ENCODE peak calls at places on chromosomes 1 and 21, in seven cellular contexts. K, Z, Y, R, P, C and E are unnamed samples.

GRCh38 chr1:27858949-27859576 is 13.3 kb upstream of the THEMIS2 start:
- DNase-seq in K (no peak), Z (no peak), Y (no peak), R (no peak), P (no peak), C (no peak), E (no peak)

GRCh38 chr1:1479547-1480483 is 8.2 kb downstream of the ATAD3B start:
- DNase-seq in K (no peak), Z (no peak), Y (no peak), R (no peak), P (no peak), C (no peak), E (no peak)

GRCh38 chr1:20322825-20323612 is 32.3 kb downstream of the VWA5B1 start:
- DNase-seq in K (no peak), Z (no peak), Y (no peak), R (no peak), P (no peak), C (no peak), E (no peak)

GRCh38 chr1:1183833-1184775 is 10.4 kb downstream of the TTLL10 start:
- DNase-seq in K (peak), Z (no peak), Y (no peak), R (no peak), P (no peak), C (no peak), E (no peak)

GRCh38 chr1:188489336-188490112 is 1660.8 kb downstream of the PLA2G4A start:
- DNase-seq in K (no peak), Z (no peak), Y (no peak), R (no peak), P (no peak), C (no peak), E (no peak)

GRCh38 chr1:55353709-55354620 is 138.8 kb upstream of the USP24 start:
- DNase-seq in K (peak), Z (no peak), Y (no peak), R (no peak), P (peak), C (peak), E (no peak)

GRCh38 chr21:42570841-42571387 is 57.3 kb downstream of the SLC37A1 start:
- DNase-seq in K (peak), Z (no peak), Y (peak), R (peak), P (no peak), C (no peak), E (no peak)

GRCh38 chr1:49197081-49197480 is 420.4 kb upstream of the BEND5 start:
- DNase-seq in K (no peak), Z (no peak), Y (no peak), R (no peak), P (no peak), C (no peak), E (no peak)

GRCh38 chr21:39182484-39183271 is 573 bp downstream of the PSMG1 start:
- DNase-seq in K (no peak), Z (no peak), Y (peak), R (no peak), P (no peak), C (peak), E (peak)

GRCh38 chr1:55932402-55932801 is 647.0 kb downstream of the PLPP3 start:
- DNase-seq in K (no peak), Z (no peak), Y (no peak), R (no peak), P (no peak), C (no peak), E (no peak)

GRCh38 chr21:34862951-34863350 is 186.2 kb downstream of the RUNX1 start:
- DNase-seq in K (no peak), Z (no peak), Y (no peak), R (no peak), P (no peak), C (no peak), E (no peak)

GRCh38 chr1:245074232-245074747 is 80.5 kb upstream of the KIF26B start:
- DNase-seq in K (no peak), Z (no peak), Y (no peak), R (no peak), P (no peak), C (no peak), E (no peak)

GRCh38 chr1:57991289-57991688 is 555.2 kb downstream of the OMA1 start:
- DNase-seq in K (no peak), Z (no peak), Y (no peak), R (no peak), P (no peak), C (no peak), E (no peak)

GRCh38 chr21:33110340-33110715 is 40.4 kb downstream of the OLIG1 start:
- DNase-seq in K (no peak), Z (no peak), Y (no peak), R (no peak), P (no peak), C (no peak), E (no peak)

GRCh38 chr1:179264506-179264905 is 29.1 kb upstream of the SOAT1 start:
- DNase-seq in K (no peak), Z (no peak), Y (no peak), R (no peak), P (no peak), C (no peak), E (no peak)

GRCh38 chr1:41122851-41123518 is 101.5 kb upstream of the SLFNL1 start:
- DNase-seq in K (no peak), Z (no peak), Y (peak), R (peak), P (no peak), C (peak), E (peak)

GRCh38 chr1:56034847-56035483 is 544.4 kb downstream of the PLPP3 start:
- DNase-seq in K (no peak), Z (no peak), Y (no peak), R (no peak), P (no peak), C (no peak), E (no peak)

GRCh38 chr1:44077421-44077820 is 41.2 kb upstream of the KLF17 start:
- DNase-seq in K (no peak), Z (no peak), Y (no peak), R (no peak), P (no peak), C (no peak), E (no peak)

GRCh38 chr21:46157987-46158451 is 2.6 kb upstream of the FTCD start:
- DNase-seq in K (no peak), Z (no peak), Y (no peak), R (no peak), P (no peak), C (no peak), E (no peak)

GRCh38 chr1:30359821-30360220 is 363.6 kb downstream of the MATN1 start:
- DNase-seq in K (no peak), Z (no peak), Y (no peak), R (no peak), P (no peak), C (no peak), E (no peak)

GRCh38 chr1:108107658-108108057 is 92.5 kb downstream of the SLC25A24 start:
- DNase-seq in K (no peak), Z (no peak), Y (no peak), R (no peak), P (no peak), C (no peak), E (no peak)

GRCh38 chr1:41700986-41701535 is 216.6 kb upstream of the EDN2 start:
- DNase-seq in K (no peak), Z (no peak), Y (no peak), R (no peak), P (no peak), C (no peak), E (no peak)

GRCh38 chr21:45531393-45532215 is 10.6 kb downstream of the SLC19A1 start:
- DNase-seq in K (peak), Z (no peak), Y (no peak), R (no peak), P (no peak), C (no peak), E (no peak)

GRCh38 chr1:27402349-27402754 is 9.9 kb downstream of the GPR3 start:
- DNase-seq in K (peak), Z (peak), Y (peak), R (peak), P (peak), C (peak), E (no peak)

GRCh38 chr1:222886194-222887126 is 71.6 kb downstream of the DISP1 start:
- DNase-seq in K (no peak), Z (no peak), Y (no peak), R (no peak), P (no peak), C (no peak), E (no peak)

GRCh38 chr1:201559679-201560162 is 20.8 kb downstream of the NAV1 start:
- DNase-seq in K (peak), Z (peak), Y (peak), R (peak), P (peak), C (no peak), E (peak)

GRCh38 chr1:201605385-201605747 is 66.4 kb downstream of the NAV1 start:
- DNase-seq in K (no peak), Z (no peak), Y (no peak), R (no peak), P (no peak), C (no peak), E (no peak)

GRCh38 chr1:181089017-181089776 is 697 bp downstream of the IER5 start:
- DNase-seq in K (no peak), Z (no peak), Y (no peak), R (peak), P (no peak), C (no peak), E (peak)

GRCh38 chr1:77796695-77797405 is 17.4 kb downstream of the MIGA1 start:
- DNase-seq in K (no peak), Z (peak), Y (peak), R (no peak), P (no peak), C (no peak), E (no peak)

GRCh38 chr1:30934613-30935012 is 26.1 kb upstream of the SDC3 start:
- DNase-seq in K (no peak), Z (no peak), Y (no peak), R (no peak), P (no peak), C (no peak), E (no peak)

GRCh38 chr21:44596068-44596725 is 3.9 kb upstream of the KRTAP10-6 start:
- DNase-seq in K (no peak), Z (no peak), Y (no peak), R (no peak), P (no peak), C (no peak), E (no peak)

GRCh38 chr1:99766378-99766800 is at the start of gene FRRS1:
- DNase-seq in K (peak), Z (peak), Y (peak), R (peak), P (peak), C (peak), E (peak)

DNA sequence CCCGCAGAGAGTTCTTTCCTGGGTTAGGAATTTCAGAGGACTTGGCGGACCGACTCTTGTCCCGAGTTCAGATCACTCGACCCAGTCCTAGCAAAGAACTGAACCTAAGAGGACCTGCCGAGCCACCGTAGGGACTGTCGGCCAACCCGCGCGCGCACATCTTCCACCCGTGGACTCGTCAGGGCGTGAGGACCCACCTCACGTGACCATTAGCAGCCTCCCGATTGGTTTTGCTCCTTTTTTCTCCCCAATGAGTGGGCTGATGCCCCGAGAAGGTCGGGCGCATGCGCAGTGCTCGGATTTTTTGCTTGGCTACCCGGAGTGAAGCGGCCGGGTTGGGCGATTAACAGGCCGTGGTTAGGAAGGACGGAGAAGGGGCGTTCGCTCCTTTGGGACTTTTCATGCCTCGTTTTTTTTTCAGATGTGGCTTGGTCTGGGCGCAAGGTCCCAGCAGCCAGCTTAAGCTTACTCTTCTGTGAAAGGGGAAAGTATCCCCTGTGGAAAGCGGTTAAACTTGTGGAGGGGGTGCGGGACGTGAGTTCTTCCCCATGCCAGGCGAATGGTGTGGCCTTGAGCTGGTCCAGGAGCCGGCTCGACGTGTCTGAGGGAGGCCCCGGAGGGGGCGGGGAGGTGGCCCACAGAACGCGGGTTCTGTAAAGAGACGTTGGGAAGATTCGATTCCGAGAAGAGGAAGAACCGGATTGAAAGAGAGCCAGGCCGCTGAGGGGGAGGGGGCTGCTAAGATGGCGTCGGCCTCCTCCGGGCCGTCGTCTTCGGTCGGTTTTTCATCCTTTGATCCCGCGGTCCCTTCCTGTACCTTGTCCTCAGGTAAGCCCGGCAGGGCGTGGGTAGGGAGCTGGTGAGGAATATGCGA is at the start of gene PIP5K1A:
- DNase-seq in K (peak), Z (peak), Y (peak), R (peak), P (peak), C (peak), E (peak)
- TF ChIP-seq POLR2A in K (no peak), Z (peak), Y (peak), R (peak), P (peak), C (no peak), E (peak)

GRCh38 chr1:12229835-12230548 is at the start of gene VPS13D:
- DNase-seq in K (peak), Z (peak), Y (peak), R (peak), P (peak), C (peak), E (peak)
- TF ChIP-seq POLR2A in K (peak), Z (peak), Y (peak), R (no peak), P (peak), C (no peak), E (peak)

GRCh38 chr1:225654688-225655508 is 2.0 kb upstream of the ENAH start:
- DNase-seq in K (no peak), Z (no peak), Y (no peak), R (no peak), P (peak), C (no peak), E (no peak)

GRCh38 chr1:225651872-225652725 is 824 bp downstream of the ENAH start:
- DNase-seq in K (no peak), Z (no peak), Y (peak), R (peak), P (no peak), C (no peak), E (no peak)

GRCh38 chr1:225654277-225654597 is 1.3 kb upstream of the ENAH start:
- DNase-seq in K (no peak), Z (no peak), Y (no peak), R (no peak), P (no peak), C (no peak), E (no peak)

GRCh38 chr1:225652726-225653462 is at the start of gene ENAH:
- DNase-seq in K (peak), Z (peak), Y (peak), R (peak), P (peak), C (peak), E (peak)

DNA sequence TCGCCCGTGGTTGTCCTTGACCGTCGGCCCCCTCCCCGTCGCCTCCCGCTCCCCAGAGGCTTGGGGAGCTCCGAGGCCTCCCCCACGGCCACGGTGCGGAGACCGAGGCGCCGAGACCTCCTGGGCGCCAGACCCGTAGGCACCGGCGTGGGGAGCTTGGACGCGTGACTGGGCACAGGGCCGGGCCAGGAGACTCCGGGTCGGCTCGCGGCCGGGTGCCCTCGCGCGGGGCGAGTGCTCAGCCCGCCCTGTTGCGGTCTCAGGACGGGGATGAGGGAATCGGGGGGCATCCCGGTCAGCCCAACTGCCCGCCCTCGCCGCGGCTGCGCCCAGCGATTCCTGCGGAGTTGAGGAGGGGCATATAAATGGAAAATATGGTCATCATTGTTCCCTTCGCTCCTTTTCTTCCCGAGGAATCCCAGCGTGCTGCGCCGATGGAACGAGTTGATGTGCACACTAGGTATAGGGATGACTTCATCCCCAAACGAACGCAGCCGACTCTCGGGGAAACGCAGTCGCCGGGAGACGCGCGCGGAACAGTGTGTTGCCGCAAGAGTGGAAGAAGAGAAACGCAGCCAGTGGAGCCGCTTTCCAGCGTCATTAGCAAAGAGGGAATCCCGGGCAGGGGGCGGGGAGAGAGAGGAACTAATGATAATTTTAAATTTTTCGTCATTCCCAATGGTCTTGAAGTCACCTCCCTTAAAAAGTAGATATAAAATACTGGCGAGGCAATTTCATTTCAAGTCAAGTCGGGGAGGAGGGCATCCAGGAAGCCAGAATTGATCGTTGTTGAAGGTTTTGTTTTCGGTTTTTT is 747 bp upstream of the ENAH start:
- DNase-seq in K (peak), Z (peak), Y (peak), R (peak), P (peak), C (peak), E (no peak)
- TF ChIP-seq POLR2A in K (no peak), Z (peak), Y (peak), R (peak), P (peak), C (no peak), E (no peak)

GRCh38 chr1:206921772-206922265 is at the start of gene FCMR:
- DNase-seq in K (no peak), Z (no peak), Y (no peak), R (no peak), P (no peak), C (no peak), E (no peak)

GRCh38 chr1:206922524-206922923 is 783 bp upstream of the FCMR start:
- DNase-seq in K (no peak), Z (no peak), Y (no peak), R (no peak), P (no peak), C (no peak), E (no peak)

GRCh38 chr1:206924549-206925115 is 2.9 kb upstream of the FCMR start:
- DNase-seq in K (no peak), Z (no peak), Y (no peak), R (no peak), P (no peak), C (no peak), E (peak)

GRCh38 chr1:206923961-206924548 is 2.3 kb upstream of the FCMR start:
- DNase-seq in K (no peak), Z (no peak), Y (no peak), R (no peak), P (no peak), C (no peak), E (peak)

GRCh38 chr1:206923009-206923960 is 1.5 kb upstream of the FCMR start:
- DNase-seq in K (no peak), Z (no peak), Y (no peak), R (no peak), P (no peak), C (no peak), E (no peak)
- TF ChIP-seq POLR2A in K (no peak), Z (no peak), Y (no peak), R (no peak), P (no peak), C (no peak), E (no peak)

GRCh38 chr1:64536836-64537490 is 67.0 kb downstream of the CACHD1 start:
- DNase-seq in K (no peak), Z (no peak), Y (peak), R (peak), P (no peak), C (no peak), E (no peak)

GRCh38 chr1:64537942-64538341 is 68.0 kb downstream of the CACHD1 start:
- DNase-seq in K (no peak), Z (no peak), Y (no peak), R (peak), P (no peak), C (no peak), E (no peak)

GRCh38 chr1:64539279-64539678 is 69.3 kb downstream of the CACHD1 start:
- DNase-seq in K (no peak), Z (no peak), Y (no peak), R (no peak), P (no peak), C (no peak), E (no peak)

GRCh38 chr1:64539808-64540207 is 69.9 kb downstream of the CACHD1 start:
- DNase-seq in K (peak), Z (peak), Y (peak), R (peak), P (peak), C (peak), E (peak)

GRCh38 chr1:64538389-64538788 is 68.5 kb downstream of the CACHD1 start:
- DNase-seq in K (no peak), Z (no peak), Y (no peak), R (no peak), P (no peak), C (no peak), E (no peak)
- TF ChIP-seq POLR2A in K (no peak), Z (no peak), Y (no peak), R (no peak), P (no peak), C (no peak), E (no peak)

GRCh38 chr1:197776348-197777082 is 1.2 kb upstream of the DENND1B start:
- DNase-seq in K (no peak), Z (no peak), Y (no peak), R (no peak), P (no peak), C (no peak), E (peak)

GRCh38 chr1:197774691-197775281 is 494 bp downstream of the DENND1B start:
- DNase-seq in K (peak), Z (no peak), Y (peak), R (peak), P (no peak), C (no peak), E (peak)

GRCh38 chr1:197778326-197778922 is 3.1 kb upstream of the DENND1B start:
- DNase-seq in K (no peak), Z (no peak), Y (no peak), R (no peak), P (no peak), C (no peak), E (peak)

GRCh38 chr1:197773856-197774255 is 1.4 kb downstream of the DENND1B start:
- DNase-seq in K (no peak), Z (no peak), Y (no peak), R (no peak), P (no peak), C (no peak), E (peak)

GRCh38 chr1:197775282-197776262 is at the start of gene DENND1B:
- DNase-seq in K (peak), Z (peak), Y (peak), R (peak), P (peak), C (peak), E (peak)
- TF ChIP-seq POLR2A in K (no peak), Z (no peak), Y (peak), R (peak), P (no peak), C (no peak), E (peak)

DNA sequence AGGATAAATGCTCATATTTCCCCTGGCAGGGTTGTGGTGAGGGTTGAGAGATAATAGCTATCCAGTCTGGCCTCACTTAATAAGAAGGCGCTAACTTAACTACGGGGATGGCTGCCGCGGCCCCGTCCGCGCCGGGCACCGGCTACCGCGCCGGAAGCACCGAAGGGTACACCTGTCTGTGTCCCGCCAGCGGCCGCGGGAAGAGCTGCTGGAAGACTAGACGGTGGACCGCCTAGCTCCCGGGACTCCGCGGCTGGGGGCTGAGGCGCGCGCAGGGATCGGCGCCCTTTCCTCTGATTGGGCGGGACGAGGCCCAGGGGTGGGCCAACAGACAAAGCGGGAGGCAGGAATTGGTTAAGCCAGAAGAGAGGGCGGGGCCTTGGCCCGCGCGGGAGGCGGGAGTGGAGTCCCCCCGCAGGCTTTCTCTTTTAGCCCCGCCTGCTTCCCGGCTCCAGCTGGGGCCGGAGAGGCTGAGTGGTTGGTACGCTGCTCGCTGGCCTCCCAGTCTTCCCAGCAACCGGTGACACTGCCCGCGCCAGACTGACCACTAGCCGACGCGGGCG is at the start of gene ZNF672:
- DNase-seq in K (peak), Z (peak), Y (peak), R (peak), P (peak), C (peak), E (peak)
- TF ChIP-seq POLR2A in K (peak), Z (no peak), Y (peak), R (peak), P (no peak), C (no peak), E (peak)